ENCODE peak calls at places on chromosome 6, in five cellular contexts. Y is A549, U is GM12891, G is body of pancreas, W is IMR-90. T is an unnamed sample.

GRCh38 chr6:42279144-42279781 is 61.6 kb upstream of the MRPS10 start:
- DNase-seq in Y (peak), W (peak), U (no peak), G (no peak), T (peak)

GRCh38 chr6:135667694-135668455 is 170.3 kb upstream of the AHI1 start:
- DNase-seq in Y (peak), G (no peak), U (no peak), W (peak), T (peak)

GRCh38 chr6:101597711-101598110 is 204.2 kb downstream of the GRIK2 start:
- DNase-seq in W (peak), G (no peak), Y (no peak), U (no peak), T (no peak)

GRCh38 chr6:20946037-20946436 is 411.8 kb downstream of the CDKAL1 start:
- DNase-seq in W (peak), G (no peak), Y (no peak), U (peak), T (peak)

GRCh38 chr6:129607581-129608186 is 102.3 kb downstream of the ARHGAP18 start:
- DNase-seq in U (no peak), Y (no peak), G (no peak), W (peak), T (no peak)

GRCh38 chr6:66538548-66539135 is 831.6 kb upstream of the EYS start:
- DNase-seq in G (no peak), W (no peak), Y (no peak), U (no peak), T (no peak)

GRCh38 chr6:10719386-10720228 is 3.3 kb upstream of the TMEM14C start:
- DNase-seq in W (no peak), U (no peak), G (peak), Y (no peak), T (no peak)

GRCh38 chr6:146336200-146336599 is 207.4 kb upstream of the RAB32 start:
- DNase-seq in W (no peak), G (no peak), Y (no peak), U (no peak), T (no peak)

GRCh38 chr6:74567891-74568290 is 638.0 kb downstream of the COL12A1 start:
- DNase-seq in G (no peak), W (no peak), Y (no peak), U (no peak), T (no peak)

GRCh38 chr6:15689586-15690450 is 27.0 kb upstream of the DTNBP1 start:
- DNase-seq in G (no peak), W (no peak), Y (no peak), U (no peak), T (no peak)

GRCh38 chr6:1348675-1349074 is 36.8 kb downstream of the FOXQ1 start:
- DNase-seq in U (no peak), G (no peak), W (peak), Y (no peak), T (no peak)

GRCh38 chr6:115708850-115709249 is 351.8 kb downstream of the FRK start:
- DNase-seq in G (no peak), Y (no peak), W (no peak), U (no peak), T (no peak)

GRCh38 chr6:97497713-97498331 is 214.8 kb upstream of the MMS22L start:
- DNase-seq in G (peak), U (no peak), W (peak), Y (peak), T (peak)

GRCh38 chr6:43280234-43280633 is 17.8 kb upstream of the SLC22A7 start:
- DNase-seq in G (no peak), W (no peak), U (no peak), Y (no peak), T (no peak)

GRCh38 chr6:162377735-162378134 is 349.8 kb downstream of the PRKN start:
- DNase-seq in Y (no peak), W (no peak), G (no peak), U (no peak), T (no peak)

GRCh38 chr6:11332463-11332862 is 100.0 kb upstream of the NEDD9 start:
- DNase-seq in Y (no peak), G (no peak), W (no peak), U (no peak), T (no peak)

GRCh38 chr6:34149831-34150400 is 4.0 kb upstream of the GRM4 start:
- DNase-seq in W (no peak), G (no peak), Y (no peak), U (no peak), T (no peak)

GRCh38 chr6:90891338-90891715 is 304.5 kb upstream of the MAP3K7 start:
- DNase-seq in U (no peak), Y (no peak), W (no peak), G (no peak), T (no peak)

GRCh38 chr6:117463762-117464665 is 18.5 kb upstream of the DCBLD1 start:
- DNase-seq in Y (no peak), G (no peak), W (peak), U (no peak), T (no peak)

GRCh38 chr6:11770546-11771466 is 7.8 kb downstream of the ADTRP start:
- DNase-seq in U (no peak), W (peak), Y (peak), G (peak), T (peak)

GRCh38 chr6:45843848-45844521 is 171.7 kb downstream of the CLIC5 start:
- DNase-seq in G (no peak), Y (no peak), U (no peak), W (no peak), T (no peak)

GRCh38 chr6:63644668-63645326 is 9.2 kb downstream of the PHF3 start:
- DNase-seq in U (no peak), W (no peak), G (no peak), Y (no peak), T (no peak)

GRCh38 chr6:28218312-28219248 is 6.5 kb upstream of the ZSCAN9 start:
- DNase-seq in W (peak), U (peak), G (peak), Y (peak), T (peak)

GRCh38 chr6:111230351-111231077 is 143.2 kb downstream of the SLC16A10 start:
- DNase-seq in Y (no peak), W (peak), U (no peak), G (no peak), T (no peak)

GRCh38 chr6:110949679-110950285 is 8.7 kb upstream of the GTF3C6 start:
- DNase-seq in U (no peak), G (no peak), W (peak), Y (no peak), T (no peak)

GRCh38 chr6:134436950-134437349 is 119.0 kb upstream of the SGK1 start:
- DNase-seq in W (peak), Y (no peak), U (no peak), G (no peak), T (no peak)

GRCh38 chr6:127937747-127938146 is 36.9 kb upstream of the THEMIS start:
- DNase-seq in Y (no peak), W (no peak), U (no peak), G (no peak), T (no peak)

GRCh38 chr6:115972679-115973078 is 88.0 kb downstream of the FRK start:
- DNase-seq in G (no peak), Y (no peak), W (no peak), U (no peak), T (no peak)

GRCh38 chr6:37732688-37733087 is 35.0 kb upstream of the MDGA1 start:
- DNase-seq in G (no peak), W (no peak), Y (no peak), U (no peak), T (no peak)

GRCh38 chr6:32112436-32112980 is 3.4 kb upstream of the TNXB start:
- DNase-seq in W (no peak), G (no peak), Y (no peak), U (no peak), T (no peak)

GRCh38 chr6:15956205-15957106 is 172.4 kb upstream of the MYLIP start:
- DNase-seq in U (no peak), Y (no peak), W (no peak), G (peak), T (no peak)

GRCh38 chr6:34315780-34316179 is 67.0 kb upstream of the SMIM29 start:
- DNase-seq in G (no peak), W (no peak), Y (no peak), U (no peak), T (no peak)

GRCh38 chr6:125486881-125487280 is 185.1 kb upstream of the HDDC2 start:
- DNase-seq in G (no peak), U (no peak), W (no peak), Y (no peak), T (no peak)

GRCh38 chr6:31663087-31663960 is 1.5 kb downstream of the GPANK1 start:
- DNase-seq in U (no peak), G (no peak), Y (no peak), W (peak), T (no peak)

GRCh38 chr6:123091091-123091895 is 95.3 kb downstream of the CLVS2 start:
- DNase-seq in W (no peak), U (no peak), G (no peak), Y (peak), T (no peak)

GRCh38 chr6:31791324-31792089 is 4.0 kb downstream of the VARS1 start:
- DNase-seq in Y (peak), W (peak), G (peak), U (no peak), T (peak)

GRCh38 chr6:142954844-142955243 is 9.9 kb upstream of the HIVEP2 start:
- DNase-seq in G (no peak), W (no peak), U (no peak), Y (no peak), T (no peak)

GRCh38 chr6:18667612-18668011 is 280.5 kb downstream of the RNF144B start:
- DNase-seq in Y (no peak), W (no peak), U (no peak), G (no peak), T (no peak)

GRCh38 chr6:150868759-150869158 is 3.3 kb downstream of the MTHFD1L start:
- DNase-seq in G (no peak), W (no peak), Y (no peak), U (no peak), T (no peak)
- TF ChIP-seq POLR2A in G (no peak), W (no peak), Y (no peak), U (no peak), T (no peak)

GRCh38 chr6:52420668-52421358 is 671 bp downstream of the EFHC1 start:
- DNase-seq in U (no peak), Y (no peak), G (peak), W (peak), T (no peak)

GRCh38 chr6:52417675-52418111 is 2.4 kb upstream of the EFHC1 start:
- DNase-seq in G (no peak), W (peak), Y (no peak), U (no peak), T (no peak)

GRCh38 chr6:52418606-52419005 is 1.5 kb upstream of the EFHC1 start:
- DNase-seq in Y (no peak), W (no peak), G (no peak), U (no peak), T (no peak)

GRCh38 chr6:52422156-52422555 is 2.0 kb downstream of the EFHC1 start:
- DNase-seq in G (no peak), Y (no peak), U (no peak), W (no peak), T (no peak)

GRCh38 chr6:52419809-52420667 is at the start of gene EFHC1:
- DNase-seq in W (peak), U (peak), G (peak), Y (peak), T (peak)
- TF ChIP-seq POLR2A in W (peak), U (peak), G (peak), Y (peak), T (peak)

DNA sequence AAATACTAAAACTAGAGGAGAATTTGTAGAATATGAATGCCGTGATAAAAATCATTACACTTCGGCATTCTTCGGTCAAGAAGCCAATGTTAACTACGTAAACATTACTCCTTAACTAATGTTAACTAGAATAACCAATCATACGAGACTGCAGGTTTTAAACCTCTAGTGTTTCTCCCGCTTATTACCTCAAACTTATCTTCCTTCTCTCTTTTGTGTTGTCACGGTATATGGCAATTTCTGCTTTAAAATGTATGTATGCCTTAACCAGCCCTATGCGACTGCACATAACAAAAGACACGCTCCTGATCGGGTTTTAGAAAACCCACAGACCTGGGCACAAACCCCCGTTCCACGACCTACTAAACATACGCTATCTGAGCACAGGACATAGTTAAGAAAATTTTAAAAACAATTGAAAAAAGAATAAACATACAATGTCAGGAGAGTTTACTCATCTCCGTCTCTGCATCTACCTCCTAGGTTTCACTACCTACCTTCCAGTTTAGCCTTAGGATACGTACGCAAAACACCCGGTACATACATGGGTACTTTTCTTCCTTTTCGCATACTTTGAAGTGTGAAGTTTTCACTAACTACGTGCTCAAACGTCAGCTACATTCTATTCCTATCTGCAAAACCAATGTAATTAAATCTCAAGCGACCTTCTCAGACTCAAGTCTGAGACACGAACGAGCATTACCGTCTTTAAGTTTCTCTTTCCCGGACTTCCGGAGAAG is 1.1 kb downstream of the CD164 start:
- DNase-seq in Y (no peak), G (peak), W (peak), U (no peak), T (no peak)
- TF ChIP-seq POLR2A in Y (no peak), G (peak), W (no peak), U (no peak), T (no peak)

GRCh38 chr6:139375239-139376053 is 998 bp upstream of the CITED2 start:
- DNase-seq in G (peak), W (peak), Y (peak), U (peak), T (peak)
- TF ChIP-seq POLR2A in G (peak), W (peak), Y (no peak), U (peak), T (peak)

T was measured in H54.